ENCODE peak calls at places on chromosomes 3 and 15, in eight cellular contexts. G is right cardiac atrium, Y is tibial artery, B is astrocyte, J is fibroblast of mammary gland, K is brain microvascular endothelial cell, Q is right lobe of liver, H is cardiac muscle cell. C is an unnamed sample.

GRCh38 chr3:8839607-8840325 is 70.4 kb upstream of the OXTR start:
- DNase-seq in G (no peak), Y (no peak), B (no peak), J (no peak), K (no peak), Q (no peak), H (no peak), C (no peak)

GRCh38 chr3:111591555-111591954 is 3.6 kb downstream of the ZBED2 start:
- DNase-seq in G (no peak), Y (no peak), B (no peak), J (no peak), K (no peak), Q (no peak), H (no peak), C (no peak)

GRCh38 chr3:122691195-122691594 is 10.6 kb downstream of the PARP14 start:
- DNase-seq in G (no peak), Y (no peak), B (peak), J (peak), K (peak), Q (no peak), H (no peak), C (peak)

GRCh38 chr3:156648086-156648485 is 26.3 kb upstream of the TIPARP start:
- DNase-seq in G (no peak), Y (no peak), B (peak), J (peak), K (peak), Q (no peak), H (no peak), C (peak)

GRCh38 chr15:79168922-79169322 is 78.3 kb upstream of the RASGRF1 start:
- DNase-seq in G (peak), Y (no peak), B (peak), J (no peak), K (peak), Q (no peak), H (peak), C (no peak)

GRCh38 chr3:127491323-127491722 is 99.2 kb downstream of the TPRA1 start:
- DNase-seq in G (no peak), Y (no peak), B (no peak), J (no peak), K (no peak), Q (no peak), H (no peak), C (no peak)

GRCh38 chr3:131338948-131339640 is 42.5 kb upstream of the NUDT16 start:
- DNase-seq in G (no peak), Y (no peak), B (peak), J (peak), K (no peak), Q (no peak), H (no peak), C (no peak)

GRCh38 chr3:183031826-183032225 is 51.5 kb upstream of the DCUN1D1 start:
- DNase-seq in G (no peak), Y (no peak), B (peak), J (no peak), K (no peak), Q (no peak), H (no peak), C (peak)

GRCh38 chr3:155944081-155944480 is 73.6 kb downstream of the GMPS start:
- DNase-seq in G (no peak), Y (no peak), B (no peak), J (no peak), K (no peak), Q (no peak), H (no peak), C (no peak)

GRCh38 chr15:60905587-60905986 is 323.5 kb downstream of the RORA start:
- DNase-seq in G (no peak), Y (no peak), B (no peak), J (no peak), K (no peak), Q (no peak), H (no peak), C (no peak)

GRCh38 chr3:11131371-11131770 is 22.9 kb upstream of the HRH1 start:
- DNase-seq in G (no peak), Y (no peak), B (peak), J (no peak), K (no peak), Q (no peak), H (no peak), C (no peak)

GRCh38 chr3:38039899-38040261 is 872 bp downstream of the DLEC1 start:
- DNase-seq in G (peak), Y (peak), B (peak), J (peak), K (peak), Q (peak), H (no peak), C (peak)

GRCh38 chr3:49714728-49715550 is 4.5 kb downstream of the AMIGO3 start:
- DNase-seq in G (peak), Y (no peak), B (no peak), J (no peak), K (no peak), Q (no peak), H (no peak), C (no peak)

GRCh38 chr15:74651251-74651741 is 35.7 kb downstream of the CLK3 start:
- DNase-seq in G (no peak), Y (no peak), B (peak), J (peak), K (no peak), Q (no peak), H (no peak), C (peak)

GRCh38 chr3:42547401-42547945 is 34.3 kb downstream of the SEC22C start:
- DNase-seq in G (peak), Y (peak), B (peak), J (peak), K (peak), Q (peak), H (peak), C (peak)

GRCh38 chr3:183548262-183548769 is 7.2 kb downstream of the KLHL6 start:
- DNase-seq in G (no peak), Y (no peak), B (peak), J (peak), K (peak), Q (no peak), H (no peak), C (peak)

GRCh38 chr3:24646790-24647189 is 152.1 kb upstream of the THRB start:
- DNase-seq in G (no peak), Y (no peak), B (no peak), J (no peak), K (no peak), Q (no peak), H (no peak), C (no peak)

GRCh38 chr15:92385096-92385495 is 8.6 kb upstream of the ST8SIA2 start:
- DNase-seq in G (no peak), Y (no peak), B (peak), J (peak), K (peak), Q (no peak), H (no peak), C (peak)

GRCh38 chr15:35067501-35068347 is 17.4 kb downstream of the NANOGP8 start:
- DNase-seq in G (no peak), Y (no peak), B (no peak), J (peak), K (no peak), Q (no peak), H (no peak), C (peak)

GRCh38 chr3:183378545-183378944 is 49.9 kb downstream of the MCF2L2 start:
- DNase-seq in G (no peak), Y (no peak), B (no peak), J (no peak), K (no peak), Q (no peak), H (no peak), C (no peak)

GRCh38 chr3:62318752-62319569 is 54.4 kb downstream of the FEZF2 start:
- DNase-seq in G (peak), Y (peak), B (peak), J (peak), K (peak), Q (peak), H (peak), C (peak)

GRCh38 chr15:57376695-57377477 is 581 bp downstream of the CGNL1 start:
- DNase-seq in G (peak), Y (peak), B (no peak), J (no peak), K (no peak), Q (peak), H (peak), C (no peak)

DNA sequence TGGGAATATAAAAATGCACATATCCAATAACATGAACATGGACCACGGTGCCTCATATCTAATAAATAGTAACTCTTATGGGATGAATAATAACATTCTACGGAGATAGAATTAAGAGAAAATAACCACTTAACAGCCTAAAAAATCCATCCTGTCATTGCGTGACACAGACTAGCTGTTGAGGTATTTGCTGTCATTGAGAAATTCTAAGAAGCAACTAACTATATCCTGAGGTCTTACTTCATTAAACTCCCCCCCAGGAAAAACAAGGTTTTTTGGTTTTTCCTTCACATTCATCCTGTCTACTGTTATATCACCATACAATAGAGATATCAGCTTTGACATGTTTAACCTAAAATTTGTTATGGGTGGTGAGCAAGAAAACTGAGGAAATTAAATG is 14.3 kb downstream of the CEP152 start:
- DNase-seq in G (no peak), Y (no peak), B (no peak), J (no peak), K (no peak), Q (no peak), H (no peak), C (no peak)
- H3K4me3 ChIP-seq in G (no peak), Y (no peak), B (no peak), J (no peak), K (no peak), Q (no peak), H (no peak), C (no peak)

GRCh38 chr15:58409861-58410260 is 21.9 kb upstream of the LIPC start:
- DNase-seq in G (no peak), Y (no peak), B (no peak), J (no peak), K (no peak), Q (no peak), H (no peak), C (no peak)
- H3K4me3 ChIP-seq in G (peak), Y (peak), B (no peak), J (no peak), K (no peak), Q (no peak), H (no peak), C (no peak)

DNA sequence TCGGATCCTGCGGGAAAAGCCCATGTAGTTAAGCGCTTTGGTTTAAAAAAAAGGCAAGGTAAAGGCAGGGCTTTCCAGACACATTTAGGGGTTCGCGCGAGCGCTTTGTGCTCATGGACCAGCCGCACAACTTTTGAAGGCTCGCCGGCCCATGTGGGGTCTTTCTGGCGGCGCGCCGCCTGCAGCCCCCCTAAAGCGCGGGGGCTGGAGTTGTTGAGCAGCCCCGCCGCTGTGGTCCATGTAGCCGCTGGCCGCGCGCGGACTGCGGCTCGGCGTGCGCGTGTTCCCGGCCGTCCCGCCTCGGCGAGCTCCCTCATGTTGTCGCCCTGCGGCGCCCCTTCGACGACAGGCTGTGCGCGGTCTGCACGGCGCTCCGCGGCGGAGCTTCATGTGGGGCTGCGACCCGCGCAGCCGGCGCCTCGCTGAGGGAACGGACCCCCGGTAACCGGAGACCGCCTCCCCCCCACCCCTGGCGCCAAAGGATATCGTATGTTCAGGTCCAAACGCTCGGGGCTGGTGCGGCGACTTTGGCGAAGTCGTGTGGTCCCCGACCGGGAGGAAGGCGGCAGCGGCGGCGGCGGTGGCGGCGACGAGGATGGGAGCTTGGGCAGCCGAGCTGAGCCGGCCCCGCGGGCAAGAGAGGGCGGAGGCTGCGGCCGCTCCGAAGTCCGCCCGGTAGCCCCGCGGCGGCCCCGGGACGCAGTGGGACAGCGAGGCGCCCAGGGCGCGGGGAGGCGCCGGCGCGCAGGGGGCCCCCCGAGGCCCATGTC is 919 bp downstream of the SMAD6 start:
- DNase-seq in G (peak), Y (no peak), B (peak), J (no peak), K (no peak), Q (peak), H (peak), C (no peak)
- H3K4me3 ChIP-seq in G (peak), Y (peak), B (peak), J (peak), K (peak), Q (peak), H (peak), C (peak)

DNA sequence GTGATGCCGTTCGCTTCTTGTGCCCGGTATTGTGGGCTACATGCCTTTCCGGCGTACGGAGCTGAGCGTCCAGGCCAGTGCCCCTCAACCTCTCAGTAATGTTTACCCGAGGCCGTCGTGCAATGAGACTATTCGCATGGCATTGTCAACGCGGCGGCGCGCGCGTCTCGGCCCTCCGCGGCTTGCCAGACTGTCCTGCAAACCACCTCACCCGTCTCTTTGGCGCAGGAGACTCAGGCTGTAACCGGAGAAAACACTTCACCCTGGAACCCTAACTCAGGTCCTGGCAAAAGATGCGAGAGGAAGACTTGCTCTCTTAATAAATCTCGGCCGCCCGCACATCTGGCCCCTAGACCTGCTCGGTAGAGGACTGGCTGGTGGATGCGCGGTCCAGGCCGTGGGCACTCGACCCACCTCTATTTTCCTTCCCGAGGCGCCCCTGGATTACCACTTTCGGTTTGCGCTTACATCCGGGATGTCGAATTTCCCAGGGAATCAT is 71.6 kb upstream of the POLG start:
- DNase-seq in G (no peak), Y (no peak), B (no peak), J (no peak), K (no peak), Q (no peak), H (no peak), C (no peak)
- H3K4me3 ChIP-seq in G (no peak), Y (no peak), B (no peak), J (no peak), K (no peak), Q (no peak), H (no peak), C (peak)

GRCh38 chr15:100922192-100923040 is 3.3 kb downstream of the LRRK1 start:
- DNase-seq in G (no peak), Y (no peak), B (no peak), J (no peak), K (no peak), Q (no peak), H (no peak), C (no peak)
- H3K4me3 ChIP-seq in G (no peak), Y (no peak), B (no peak), J (no peak), K (no peak), Q (no peak), H (no peak), C (no peak)

GRCh38 chr15:43775411-43775965 is 1.3 kb downstream of the ELL3 start:
- DNase-seq in G (no peak), Y (no peak), B (peak), J (peak), K (peak), Q (peak), H (peak), C (peak)
- H3K4me3 ChIP-seq in G (no peak), Y (peak), B (no peak), J (no peak), K (no peak), Q (no peak), H (no peak), C (no peak)

DNA sequence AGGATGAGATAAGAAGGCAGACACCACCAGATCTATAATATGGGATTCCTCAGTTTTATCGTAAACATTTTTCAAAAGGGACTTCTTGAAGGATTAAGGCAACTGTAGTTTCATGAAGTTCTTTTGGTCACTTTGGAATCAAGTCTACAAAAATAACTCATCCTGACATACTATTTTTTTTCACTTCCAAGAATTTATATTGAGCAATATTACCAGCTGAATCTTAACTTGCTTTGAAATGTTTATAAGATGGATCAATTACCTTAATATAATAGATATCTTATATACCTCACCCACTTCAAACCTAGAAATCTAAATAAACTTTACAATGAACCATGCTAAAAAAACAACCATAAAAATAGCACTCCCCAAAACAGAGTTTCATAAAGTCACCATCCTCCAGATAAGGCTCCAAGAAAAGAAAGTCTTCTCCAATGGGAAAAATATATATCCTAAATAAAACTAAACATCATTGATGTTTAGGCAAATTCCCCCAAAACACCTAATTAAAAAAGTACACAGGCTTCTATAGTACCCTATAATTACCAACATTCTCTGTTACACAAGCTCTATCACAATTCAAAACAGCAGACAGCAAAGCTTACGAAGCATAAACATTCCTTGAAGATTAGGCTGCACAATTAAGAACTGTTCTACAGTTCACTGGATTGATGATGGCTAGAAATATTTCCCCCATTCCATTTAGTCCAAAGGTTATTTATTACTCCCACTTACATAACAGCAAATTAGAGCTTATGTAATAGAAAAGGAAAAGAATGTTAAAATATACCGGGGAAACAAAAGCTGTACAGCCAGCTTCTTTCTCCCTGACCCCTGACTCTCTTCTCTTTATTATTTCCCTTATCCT is 49.6 kb downstream of the UACA start:
- DNase-seq in G (no peak), Y (no peak), B (peak), J (peak), K (no peak), Q (no peak), H (no peak), C (peak)
- H3K4me3 ChIP-seq in G (peak), Y (peak), B (no peak), J (no peak), K (no peak), Q (no peak), H (no peak), C (no peak)

GRCh38 chr3:33355611-33356010 is 78.4 kb downstream of the FBXL2 start:
- DNase-seq in G (no peak), Y (no peak), B (peak), J (peak), K (peak), Q (no peak), H (peak), C (peak)
- H3K4me3 ChIP-seq in G (no peak), Y (no peak), B (no peak), J (no peak), K (no peak), Q (no peak), H (no peak), C (no peak)

C was measured in AG10803.